ENCODE peak calls at places on chromosomes 6 and 20, in four cellular contexts. G, I, R and Z are unnamed samples.

GRCh38 chr20:11849976-11850670 is 67.6 kb upstream of the BTBD3 start:
- DNase-seq in R (peak; percentile 12), I (no peak), G (no peak), Z (no peak)

GRCh38 chr20:13990465-13990864 is at the start of gene SEL1L2:
- DNase-seq in G (no peak), R (no peak), I (no peak), Z (no peak)

GRCh38 chr6:137415127-137415833 is 78.9 kb downstream of the OLIG3 start:
- DNase-seq in G (peak; percentile 59), R (peak; percentile 45), I (peak; percentile 40), Z (peak; percentile 53)

GRCh38 chr6:85449388-85449817 is 480 bp upstream of the NT5E start:
- DNase-seq in R (peak; percentile 51), I (peak; percentile 32), G (no peak), Z (no peak)

GRCh38 chr20:47854687-47855212 is 69.5 kb upstream of the SULF2 start:
- DNase-seq in R (no peak), G (no peak), I (no peak), Z (no peak)

GRCh38 chr6:8170245-8170644 is 67.9 kb upstream of the EEF1E1 start:
- DNase-seq in R (no peak), I (no peak), G (no peak), Z (no peak)

GRCh38 chr20:47241345-47241781 is 115.1 kb downstream of the ZMYND8 start:
- DNase-seq in I (peak; percentile 31), R (peak; percentile 57), G (no peak), Z (no peak)

GRCh38 chr6:44133003-44133931 is 5.9 kb downstream of the TMEM63B start:
- DNase-seq in G (no peak), R (peak; percentile 38), I (peak; percentile 70), Z (peak; percentile 62)

GRCh38 chr6:98384334-98384733 is 450.0 kb upstream of the POU3F2 start:
- DNase-seq in G (no peak), I (no peak), R (no peak), Z (no peak)

GRCh38 chr6:128256100-128256499 is 264.3 kb downstream of the PTPRK start:
- DNase-seq in I (no peak), R (no peak), G (no peak), Z (no peak)

GRCh38 chr6:129776542-129776941 is 66.6 kb upstream of the ARHGAP18 start:
- DNase-seq in I (no peak), R (no peak), G (no peak), Z (no peak)

GRCh38 chr20:11982289-11982957 is 64.7 kb downstream of the BTBD3 start:
- DNase-seq in G (peak; percentile 36), I (peak; percentile 51), R (no peak), Z (no peak)

GRCh38 chr20:8094415-8094818 is 37.6 kb upstream of the PLCB1 start:
- DNase-seq in G (peak; percentile 70), R (peak; percentile 71), I (peak; percentile 84), Z (peak; percentile 22)

DNA sequence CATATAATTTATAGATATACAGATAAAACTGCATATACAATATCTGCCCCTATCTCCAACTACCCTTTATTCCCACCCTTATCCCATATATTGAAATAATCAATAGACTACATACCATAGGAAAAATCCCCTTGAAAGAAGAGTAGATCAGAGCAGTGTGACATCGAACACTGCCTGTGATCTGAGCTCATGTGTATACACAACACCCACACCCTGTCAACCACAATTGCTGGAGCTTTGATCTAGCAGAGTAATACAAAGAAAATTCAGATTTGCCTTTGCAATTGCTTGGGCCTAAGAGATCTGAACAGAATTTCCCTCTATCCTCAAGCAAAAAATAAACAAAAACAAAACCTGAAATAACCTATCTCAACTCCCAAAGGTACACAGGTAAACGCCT is 119.3 kb downstream of the ASCC3 start:
- DNase-seq in I (no peak), G (no peak), R (no peak), Z (no peak)
- TF ChIP-seq POLR2A in I (no peak), G (no peak), R (no peak), Z (no peak)

GRCh38 chr20:38703526-38703925 is 20.8 kb upstream of the SLC32A1 start:
- DNase-seq in I (no peak), R (no peak), G (no peak), Z (no peak)
- H3K27me3 ChIP-seq in I (peaks cover 72% of the 10 kb centered on the region), R (no peaks in the 10 kb centered on the region), G (no peaks in the 10 kb centered on the region), Z (no peaks in the 10 kb centered on the region)

DNA sequence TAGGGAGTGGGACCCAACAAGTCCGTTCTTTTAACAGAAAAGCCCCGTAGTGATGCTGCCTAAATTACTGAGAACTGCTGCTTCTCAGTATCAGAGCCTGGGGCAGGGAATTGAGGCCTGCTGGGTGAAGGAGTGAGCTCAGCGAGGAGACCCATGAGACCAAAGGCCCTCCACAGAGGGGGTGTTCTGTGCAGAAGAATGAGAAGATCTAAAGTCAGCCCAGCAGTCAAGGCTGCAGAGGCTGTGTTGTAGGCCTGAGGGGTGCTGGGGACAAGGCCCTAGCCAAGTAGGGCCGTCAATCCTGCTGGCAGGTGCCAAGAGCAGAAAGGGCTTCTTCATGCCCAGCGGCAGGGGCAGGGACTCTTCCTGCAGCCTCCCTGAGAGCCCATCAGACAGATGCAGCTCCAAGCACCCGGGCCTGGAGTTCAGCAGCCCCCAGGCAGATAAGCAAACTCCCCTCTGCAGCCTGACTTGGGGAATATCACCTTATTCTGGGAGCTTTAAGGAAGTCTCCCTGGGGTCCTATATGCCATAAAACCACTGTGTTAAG is 9.2 kb downstream of the CCDC167 start:
- DNase-seq in R (no peak), G (no peak), I (no peak), Z (peak; percentile 38)
- TF ChIP-seq POLR2A in R (no peak), G (no peak), I (no peak), Z (no peak)

GRCh38 chr20:49319204-49319809 is 41.5 kb upstream of the ZNFX1 start:
- DNase-seq in R (no peak), G (no peak), I (peak; percentile 26), Z (no peak)

GRCh38 chr20:49324306-49324705 is 46.4 kb upstream of the ZNFX1 start:
- DNase-seq in G (no peak), R (no peak), I (no peak), Z (no peak)

GRCh38 chr20:49325981-49326380 is 48.1 kb upstream of the ZNFX1 start:
- DNase-seq in G (no peak), I (no peak), R (no peak), Z (no peak)

GRCh38 chr20:49320460-49320859 is 42.6 kb upstream of the ZNFX1 start:
- DNase-seq in I (no peak), R (no peak), G (no peak), Z (no peak)

DNA sequence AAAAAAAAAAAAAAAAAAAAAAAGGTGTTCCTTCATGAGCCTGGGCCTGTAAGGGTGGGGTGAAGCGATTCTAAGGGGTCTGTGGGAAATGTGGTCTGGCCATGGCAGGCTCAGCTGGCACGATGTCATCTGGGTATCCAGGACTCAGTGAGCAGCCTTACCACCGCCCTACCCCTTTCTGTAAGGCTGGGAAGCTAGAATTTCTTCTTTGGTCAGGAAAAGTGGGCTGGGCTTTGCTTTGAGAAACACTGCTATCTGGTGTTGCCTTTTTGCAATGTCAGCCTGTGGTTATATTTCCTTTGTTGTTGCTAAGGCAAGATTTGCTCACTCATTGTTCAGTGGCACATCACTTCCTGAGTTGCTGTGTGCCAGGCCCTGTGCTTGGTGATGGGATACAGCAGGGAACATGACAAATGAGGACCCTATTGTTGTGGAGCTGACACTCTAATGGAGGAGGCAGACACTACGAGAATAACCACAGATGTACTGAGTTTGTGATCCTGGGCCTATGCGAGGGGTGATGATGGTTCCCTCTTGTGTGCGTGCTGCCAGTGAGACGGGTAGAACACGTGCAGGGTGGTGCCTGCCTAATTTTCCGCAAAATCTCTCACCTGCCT is 45.9 kb upstream of the ZNFX1 start:
- DNase-seq in I (no peak), R (no peak), G (no peak), Z (no peak)
- H3K27me3 ChIP-seq in I (peaks cover 35% of the 10 kb centered on the region), R (peaks cover 2% of the 10 kb centered on the region), G (peaks cover 12% of the 10 kb centered on the region), Z (no peaks in the 10 kb centered on the region)

DNA sequence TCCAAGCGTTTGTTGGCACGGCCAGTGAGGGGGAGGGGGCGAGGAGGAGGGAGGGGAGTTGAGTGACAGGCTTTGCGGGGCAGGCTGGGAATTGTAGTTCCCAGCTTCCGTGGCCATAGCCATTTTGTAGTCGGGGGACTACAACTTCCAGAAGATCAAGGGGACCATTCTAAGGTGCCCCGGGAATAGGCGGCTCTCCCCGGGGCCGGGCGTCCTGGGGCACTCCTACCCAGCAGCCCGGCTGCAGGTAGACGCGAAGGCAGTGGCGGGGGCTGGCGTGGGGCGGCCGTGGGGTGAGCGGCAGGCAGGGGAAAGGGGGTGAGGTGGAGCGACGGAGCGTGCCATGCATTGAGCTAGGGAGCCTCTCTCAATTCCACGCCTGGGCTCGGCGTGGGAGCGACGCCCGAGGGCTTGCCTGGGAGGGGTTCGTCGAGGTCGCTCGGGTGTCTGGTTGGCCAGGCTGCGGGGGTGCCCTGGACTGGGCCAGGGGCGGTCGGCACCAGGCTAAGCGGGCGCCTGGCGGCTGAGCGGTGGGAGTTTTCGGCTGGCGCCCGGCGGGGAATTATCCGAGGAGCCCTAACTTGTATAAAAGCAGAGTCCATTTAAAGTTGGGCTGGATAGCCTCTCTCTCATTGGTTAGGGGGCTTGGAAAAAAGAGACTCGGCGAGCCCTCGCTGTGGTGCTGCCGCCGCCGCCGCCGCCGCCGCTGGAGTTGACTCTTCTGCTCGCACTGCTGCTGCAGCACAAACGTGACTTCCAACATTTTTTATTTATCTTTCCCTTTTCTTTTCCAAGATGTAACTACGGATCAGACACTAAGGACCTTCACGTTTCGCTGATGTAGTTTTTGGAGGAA is at the start of gene JARID2:
- DNase-seq in I (peak; percentile 100), R (peak; percentile 97), G (peak; percentile 99), Z (peak; percentile 99)
- TF ChIP-seq POLR2A in I (peak; percentile 74), R (peak; percentile 91), G (peak; percentile 77), Z (peak; percentile 92)

GRCh38 chr20:59145247-59145925 is 18.2 kb upstream of the ZNF831 start:
- DNase-seq in G (no peak), I (no peak), R (no peak), Z (no peak)

GRCh38 chr20:59144831-59145196 is 18.8 kb upstream of the ZNF831 start:
- DNase-seq in I (no peak), G (no peak), R (no peak), Z (no peak)

GRCh38 chr20:59146801-59147118 is 16.9 kb upstream of the ZNF831 start:
- DNase-seq in I (no peak), G (no peak), R (no peak), Z (no peak)

GRCh38 chr20:59147197-59147596 is 16.4 kb upstream of the ZNF831 start:
- DNase-seq in I (peak; percentile 51), G (no peak), R (no peak), Z (no peak)

DNA sequence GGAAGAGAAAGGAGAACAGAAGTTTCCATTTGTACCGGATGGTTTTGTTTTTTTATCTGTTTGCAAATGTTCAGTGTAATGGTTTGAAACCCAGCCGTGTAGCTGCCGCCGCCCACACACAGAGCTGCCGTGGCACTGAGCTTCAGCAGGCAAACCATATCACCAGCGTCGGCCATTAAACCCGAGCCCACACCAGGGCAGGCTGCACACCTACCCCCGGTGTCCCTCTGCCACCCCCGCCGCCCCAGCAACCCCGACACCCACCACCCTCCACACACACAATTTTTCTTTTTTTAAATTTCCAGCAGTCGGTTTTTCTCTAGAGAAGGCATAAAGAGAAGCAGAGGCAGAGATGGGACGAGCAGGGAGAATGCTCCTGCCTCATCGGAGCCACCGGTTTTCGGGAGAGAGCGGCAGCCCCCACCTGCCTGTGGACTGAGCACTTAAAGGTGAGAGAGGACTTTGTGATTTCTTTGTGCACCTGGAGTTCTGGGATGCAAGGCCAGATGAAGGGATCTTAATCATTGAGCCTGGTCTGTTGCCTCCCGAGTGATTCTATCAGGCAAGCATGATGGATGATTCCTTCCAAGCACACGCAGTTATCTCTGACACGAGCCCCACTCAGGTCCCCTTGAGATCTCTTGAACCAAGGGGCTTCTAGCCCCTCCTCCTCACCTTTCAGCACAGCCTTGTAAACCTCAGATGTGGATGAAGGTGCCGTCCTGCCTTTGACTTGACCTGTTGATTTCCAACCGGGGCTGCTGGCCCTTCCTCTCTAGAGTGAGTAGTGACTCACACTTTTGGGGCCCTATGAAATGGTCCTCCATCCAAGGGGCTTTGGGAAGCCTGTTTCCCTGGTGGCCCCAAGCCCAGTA is 17.5 kb upstream of the ZNF831 start:
- DNase-seq in I (no peak), R (no peak), G (no peak), Z (peak; percentile 74)
- H3K27me3 ChIP-seq in I (no peaks in the 10 kb centered on the region), R (no peaks in the 10 kb centered on the region), G (no peaks in the 10 kb centered on the region), Z (no peaks in the 10 kb centered on the region)